ENCODE peak calls at places on chromosomes 13 and 19, in four cellular contexts. One of them, this sample, is unnamed.

GRCh38 chr19:32164384-32164992 is 180.9 kb upstream of the ZNF507 start:
- DNase-seq in right atrium auricular region: peak
- DNase-seq in body of pancreas: no peak
- DNase-seq in nephron progenitor cell: no peak
- DNase-seq in this sample: no peak

GRCh38 chr19:7751157-7751783 is 3.9 kb upstream of the CD209 start:
- DNase-seq in body of pancreas: no peak
- DNase-seq in right atrium auricular region: no peak
- DNase-seq in nephron progenitor cell: no peak
- DNase-seq in this sample: peak

GRCh38 chr19:9986787-9987281 is 23.5 kb downstream of the COL5A3 start:
- DNase-seq in body of pancreas: peak
- DNase-seq in nephron progenitor cell: no peak
- DNase-seq in right atrium auricular region: peak
- DNase-seq in this sample: no peak

GRCh38 chr19:48868196-48868886 is at the start of gene PLEKHA4:
- DNase-seq in nephron progenitor cell: peak
- DNase-seq in body of pancreas: peak
- DNase-seq in right atrium auricular region: peak
- DNase-seq in this sample: peak

GRCh38 chr19:27890206-27890605 is 1322.7 kb downstream of the UQCRFS1 start:
- DNase-seq in body of pancreas: no peak
- DNase-seq in nephron progenitor cell: no peak
- DNase-seq in right atrium auricular region: no peak
- DNase-seq in this sample: no peak

GRCh38 chr19:42201489-42202289 is 15.8 kb downstream of the DEDD2 start:
- DNase-seq in nephron progenitor cell: no peak
- DNase-seq in right atrium auricular region: no peak
- DNase-seq in body of pancreas: peak
- DNase-seq in this sample: peak

GRCh38 chr13:20482275-20482761 is 43.3 kb downstream of the CRYL1 start:
- DNase-seq in nephron progenitor cell: no peak
- DNase-seq in body of pancreas: no peak
- DNase-seq in right atrium auricular region: no peak
- DNase-seq in this sample: no peak

GRCh38 chr19:43306097-43306496 is 36.8 kb upstream of the PSG9 start:
- DNase-seq in right atrium auricular region: no peak
- DNase-seq in body of pancreas: no peak
- DNase-seq in nephron progenitor cell: no peak
- DNase-seq in this sample: no peak

GRCh38 chr13:77184455-77184854 is 142.4 kb downstream of the MYCBP2 start:
- DNase-seq in right atrium auricular region: no peak
- DNase-seq in nephron progenitor cell: no peak
- DNase-seq in body of pancreas: no peak
- DNase-seq in this sample: no peak

GRCh38 chr19:58107778-58108545 is 9.9 kb upstream of the ZSCAN18 start:
- DNase-seq in right atrium auricular region: no peak
- DNase-seq in body of pancreas: no peak
- DNase-seq in nephron progenitor cell: no peak
- DNase-seq in this sample: no peak
- TF ChIP-seq CTCF in right atrium auricular region: no peak
- TF ChIP-seq CTCF in body of pancreas: no peak
- TF ChIP-seq CTCF in nephron progenitor cell: no peak
- TF ChIP-seq CTCF in this sample: no peak

GRCh38 chr13:98846991-98847390 is 94.5 kb upstream of the SLC15A1 start:
- DNase-seq in body of pancreas: no peak
- DNase-seq in nephron progenitor cell: no peak
- DNase-seq in right atrium auricular region: no peak
- DNase-seq in this sample: no peak
- TF ChIP-seq CTCF in body of pancreas: no peak
- TF ChIP-seq CTCF in nephron progenitor cell: no peak
- TF ChIP-seq CTCF in right atrium auricular region: no peak
- TF ChIP-seq CTCF in this sample: no peak

GRCh38 chr19:11291415-11291814 is 4.5 kb upstream of the TSPAN16 start:
- DNase-seq in body of pancreas: no peak
- DNase-seq in right atrium auricular region: no peak
- DNase-seq in nephron progenitor cell: no peak
- DNase-seq in this sample: no peak

GRCh38 chr19:11281336-11282049 is 14.5 kb upstream of the TSPAN16 start:
- DNase-seq in right atrium auricular region: no peak
- DNase-seq in body of pancreas: no peak
- DNase-seq in nephron progenitor cell: no peak
- DNase-seq in this sample: no peak

GRCh38 chr19:11288349-11288748 is 7.6 kb upstream of the TSPAN16 start:
- DNase-seq in right atrium auricular region: no peak
- DNase-seq in nephron progenitor cell: no peak
- DNase-seq in body of pancreas: no peak
- DNase-seq in this sample: no peak

GRCh38 chr19:11284535-11284934 is 11.4 kb upstream of the TSPAN16 start:
- DNase-seq in body of pancreas: no peak
- DNase-seq in right atrium auricular region: no peak
- DNase-seq in nephron progenitor cell: no peak
- DNase-seq in this sample: no peak

GRCh38 chr19:11286312-11286974 is 9.5 kb upstream of the TSPAN16 start:
- DNase-seq in nephron progenitor cell: no peak
- DNase-seq in right atrium auricular region: no peak
- DNase-seq in body of pancreas: peak
- DNase-seq in this sample: no peak
- TF ChIP-seq CTCF in nephron progenitor cell: no peak
- TF ChIP-seq CTCF in right atrium auricular region: no peak
- TF ChIP-seq CTCF in body of pancreas: no peak
- TF ChIP-seq CTCF in this sample: no peak

GRCh38 chr13:73548444-73548843 is 489.6 kb downstream of the KLF5 start:
- DNase-seq in nephron progenitor cell: no peak
- DNase-seq in body of pancreas: no peak
- DNase-seq in right atrium auricular region: no peak
- DNase-seq in this sample: no peak

GRCh38 chr13:73549717-73550116 is 490.9 kb downstream of the KLF5 start:
- DNase-seq in right atrium auricular region: no peak
- DNase-seq in body of pancreas: no peak
- DNase-seq in nephron progenitor cell: no peak
- DNase-seq in this sample: no peak

GRCh38 chr13:73547239-73547638 is 488.4 kb downstream of the KLF5 start:
- DNase-seq in body of pancreas: no peak
- DNase-seq in nephron progenitor cell: no peak
- DNase-seq in right atrium auricular region: no peak
- DNase-seq in this sample: no peak

GRCh38 chr13:73542446-73542845 is 483.6 kb downstream of the KLF5 start:
- DNase-seq in body of pancreas: no peak
- DNase-seq in nephron progenitor cell: no peak
- DNase-seq in right atrium auricular region: no peak
- DNase-seq in this sample: no peak

DNA sequence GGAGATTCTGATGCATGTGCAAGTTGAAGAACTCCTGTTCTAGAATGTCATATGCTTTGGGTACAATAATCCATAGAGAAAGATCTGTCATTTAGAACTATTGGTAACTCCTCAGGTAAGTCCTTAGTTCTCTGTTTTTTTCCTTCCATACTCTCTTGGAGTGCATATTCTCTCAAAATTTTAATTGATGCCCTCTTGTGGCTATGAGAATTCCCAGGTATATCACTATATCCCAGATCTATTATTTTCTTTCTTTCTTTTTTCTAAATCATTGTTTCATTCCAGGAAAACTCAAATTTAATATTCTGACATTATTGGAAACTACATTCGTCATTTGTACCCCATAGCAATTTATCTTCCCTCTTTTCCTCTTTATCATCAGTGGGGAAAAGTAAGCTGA is 485.4 kb downstream of the KLF5 start:
- DNase-seq in nephron progenitor cell: no peak
- DNase-seq in body of pancreas: no peak
- DNase-seq in right atrium auricular region: no peak
- DNase-seq in this sample: no peak
- TF ChIP-seq CTCF in nephron progenitor cell: no peak
- TF ChIP-seq CTCF in body of pancreas: no peak
- TF ChIP-seq CTCF in right atrium auricular region: no peak
- TF ChIP-seq CTCF in this sample: no peak

GRCh38 chr19:39412867-39413268 is 399 bp downstream of the PLEKHG2 start:
- DNase-seq in nephron progenitor cell: no peak
- DNase-seq in body of pancreas: no peak
- DNase-seq in right atrium auricular region: no peak
- DNase-seq in this sample: no peak
- TF ChIP-seq CTCF in nephron progenitor cell: peak
- TF ChIP-seq CTCF in body of pancreas: no peak
- TF ChIP-seq CTCF in right atrium auricular region: peak
- TF ChIP-seq CTCF in this sample: no peak

GRCh38 chr19:12611361-12611699 is 610 bp downstream of the ZNF791 start:
- DNase-seq in right atrium auricular region: peak
- DNase-seq in nephron progenitor cell: peak
- DNase-seq in body of pancreas: peak
- DNase-seq in this sample: peak

GRCh38 chr19:12606796-12607195 is 3.8 kb downstream of the ZNF490 start:
- DNase-seq in nephron progenitor cell: no peak
- DNase-seq in right atrium auricular region: no peak
- DNase-seq in body of pancreas: no peak
- DNase-seq in this sample: no peak

GRCh38 chr19:12610540-12611360 is at the start of the genes ZNF490 and ZNF791:
- DNase-seq in right atrium auricular region: peak
- DNase-seq in body of pancreas: peak
- DNase-seq in nephron progenitor cell: peak
- DNase-seq in this sample: peak
- TF ChIP-seq CTCF in right atrium auricular region: no peak
- TF ChIP-seq CTCF in body of pancreas: peak
- TF ChIP-seq CTCF in nephron progenitor cell: no peak
- TF ChIP-seq CTCF in this sample: no peak

GRCh38 chr13:36924001-36924400 is 4.0 kb upstream of the SMAD9 start:
- DNase-seq in right atrium auricular region: no peak
- DNase-seq in body of pancreas: no peak
- DNase-seq in nephron progenitor cell: no peak
- DNase-seq in this sample: no peak
- TF ChIP-seq CTCF in right atrium auricular region: no peak
- TF ChIP-seq CTCF in body of pancreas: no peak
- TF ChIP-seq CTCF in nephron progenitor cell: no peak
- TF ChIP-seq CTCF in this sample: no peak

GRCh38 chr13:99031725-99032298 is 53.9 kb upstream of the DOCK9 start:
- DNase-seq in body of pancreas: no peak
- DNase-seq in nephron progenitor cell: no peak
- DNase-seq in right atrium auricular region: no peak
- DNase-seq in this sample: peak

GRCh38 chr13:99029576-99029975 is 51.7 kb upstream of the DOCK9 start:
- DNase-seq in body of pancreas: no peak
- DNase-seq in nephron progenitor cell: no peak
- DNase-seq in right atrium auricular region: no peak
- DNase-seq in this sample: no peak

GRCh38 chr13:99027661-99028425 is 50.0 kb upstream of the DOCK9 start:
- DNase-seq in body of pancreas: no peak
- DNase-seq in nephron progenitor cell: no peak
- DNase-seq in right atrium auricular region: no peak
- DNase-seq in this sample: no peak

GRCh38 chr13:99027260-99027659 is 49.4 kb upstream of the DOCK9 start:
- DNase-seq in body of pancreas: no peak
- DNase-seq in nephron progenitor cell: no peak
- DNase-seq in right atrium auricular region: no peak
- DNase-seq in this sample: no peak

DNA sequence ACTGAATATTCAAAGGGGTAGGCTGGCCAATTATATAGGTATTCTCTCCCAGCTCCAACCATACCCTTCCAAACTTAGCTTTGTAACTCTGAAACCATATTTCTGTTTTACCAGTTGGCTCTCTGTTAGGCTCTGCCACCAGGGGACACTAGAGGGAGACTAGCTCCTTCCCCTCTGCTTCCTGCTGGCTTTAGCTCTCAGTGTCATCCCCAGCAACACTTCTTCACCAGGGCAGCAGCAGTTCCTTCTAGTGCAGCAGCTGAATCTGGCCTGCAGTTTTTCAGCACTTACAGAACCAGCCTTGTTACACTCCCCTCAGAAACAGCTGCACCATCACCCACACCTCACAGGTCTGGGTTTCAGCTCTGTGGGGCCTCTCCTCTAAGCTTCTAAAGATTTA is 51.0 kb upstream of the DOCK9 start:
- DNase-seq in body of pancreas: no peak
- DNase-seq in right atrium auricular region: no peak
- DNase-seq in nephron progenitor cell: no peak
- DNase-seq in this sample: no peak
- TF ChIP-seq CTCF in body of pancreas: peak
- TF ChIP-seq CTCF in right atrium auricular region: no peak
- TF ChIP-seq CTCF in nephron progenitor cell: no peak
- TF ChIP-seq CTCF in this sample: no peak

GRCh38 chr19:29263305-29264080 is 50.5 kb upstream of the UQCRFS1 start:
- DNase-seq in body of pancreas: peak
- DNase-seq in nephron progenitor cell: peak
- DNase-seq in right atrium auricular region: peak
- DNase-seq in this sample: peak
- TF ChIP-seq CTCF in body of pancreas: peak
- TF ChIP-seq CTCF in nephron progenitor cell: peak
- TF ChIP-seq CTCF in right atrium auricular region: peak
- TF ChIP-seq CTCF in this sample: peak